ENCODE peak calls at places on chromosomes 5 and 9, in six cellular contexts. N, S, M, Z, D and J are unnamed samples.
A peak's percentile ranks its signal among the peaks of the same experiment; 100 is the strongest.

GRCh38 chr5:169094586-169095409 is 206.1 kb downstream of the SLIT3 start:
- DNase-seq in Z (no peak), M (no peak), S (peak; percentile 76), N (no peak), D (no peak), J (peak; percentile 6)

GRCh38 chr5:143576721-143577484 is 173.4 kb upstream of the NR3C1 start:
- DNase-seq in M (no peak), Z (no peak), S (peak; percentile 80), D (no peak), N (no peak), J (peak; percentile 71)

GRCh38 chr5:168042284-168043080 is 249.0 kb upstream of the WWC1 start:
- DNase-seq in D (no peak), N (no peak), S (peak; percentile 66), Z (no peak), M (no peak), J (no peak)

GRCh38 chr5:19903611-19904010 is 84.4 kb downstream of the CDH18 start:
- DNase-seq in Z (no peak), D (no peak), N (no peak), M (no peak), S (no peak), J (no peak)

GRCh38 chr9:426264-426663 is 211.6 kb downstream of the DOCK8 start:
- DNase-seq in Z (no peak), M (no peak), D (no peak), S (no peak), N (no peak), J (no peak)

GRCh38 chr5:112548246-112548982 is 129.3 kb upstream of the EPB41L4A start:
- DNase-seq in D (no peak), Z (no peak), S (peak; percentile 96), N (no peak), M (no peak), J (peak; percentile 89)

GRCh38 chr5:119250946-119251901 is 104.6 kb upstream of the TNFAIP8 start:
- DNase-seq in M (no peak), D (no peak), Z (no peak), S (peak; percentile 47), N (no peak), J (peak; percentile 18)

GRCh38 chr5:177431317-177432142 is 5.1 kb downstream of the GRK6 start:
- DNase-seq in S (no peak), D (peak; percentile 99), N (peak; percentile 75), Z (no peak), M (peak; percentile 93), J (no peak)

GRCh38 chr9:81687521-81688261 is 1.7 kb downstream of the TLE1 start:
- DNase-seq in S (peak; percentile 42), Z (peak; percentile 51), N (peak; percentile 63), D (peak; percentile 89), M (peak; percentile 78), J (peak; percentile 29)

GRCh38 chr9:137610944-137611343 is 5.5 kb downstream of the ARRDC1 start:
- DNase-seq in D (no peak), N (no peak), M (no peak), S (no peak), Z (no peak), J (no peak)

GRCh38 chr5:74122979-74123575 is 497.1 kb downstream of the ARHGEF28 start:
- DNase-seq in D (no peak), Z (no peak), M (no peak), N (no peak), S (peak; percentile 21), J (peak; percentile 43)

GRCh38 chr5:40983781-40984180 is 74.5 kb downstream of the C7 start:
- DNase-seq in N (no peak), Z (no peak), M (no peak), D (no peak), S (peak; percentile 41), J (no peak)

GRCh38 chr9:101063192-101063591 is 34.7 kb downstream of the PLPPR1 start:
- DNase-seq in S (no peak), N (no peak), D (no peak), Z (no peak), M (no peak), J (no peak)

GRCh38 chr9:6098431-6098830 is 83.0 kb upstream of the RANBP6 start:
- DNase-seq in Z (no peak), S (peak; percentile 22), D (no peak), N (no peak), M (no peak), J (no peak)

GRCh38 chr9:88161144-88161543 is 22.9 kb upstream of the SPATA31C2 start:
- DNase-seq in S (no peak), M (no peak), Z (no peak), D (no peak), N (no peak), J (no peak)

GRCh38 chr5:136197462-136198142 is 4.6 kb upstream of the SMIM32 start:
- DNase-seq in M (no peak), N (no peak), D (no peak), S (no peak), Z (no peak), J (no peak)

GRCh38 chr9:37604296-37604695 is 11.9 kb upstream of the TOMM5 start:
- DNase-seq in Z (no peak), D (no peak), N (no peak), S (no peak), M (no peak), J (no peak)

GRCh38 chr9:127767909-127768331 is 10.5 kb downstream of the SH2D3C start:
- DNase-seq in Z (no peak), D (no peak), S (peak; percentile 45), N (no peak), M (no peak), J (peak; percentile 16)
- H3K4me3 ChIP-seq in Z (peak overlapping the region; percentile 6), D (no peak overlapping the region), S (no peak overlapping the region), N (peak overlapping the region; percentile 68), M (no peak overlapping the region), J (no peak overlapping the region)

GRCh38 chr5:23991406-23991805 is 484.0 kb downstream of the PRDM9 start:
- DNase-seq in N (no peak), D (no peak), S (no peak), M (no peak), Z (no peak), J (no peak)

GRCh38 chr5:23996525-23996924 is 489.1 kb downstream of the PRDM9 start:
- DNase-seq in M (no peak), D (no peak), S (no peak), N (no peak), Z (no peak), J (no peak)

GRCh38 chr5:23994581-23995370 is 487.4 kb downstream of the PRDM9 start:
- DNase-seq in N (no peak), S (no peak), D (no peak), M (no peak), Z (no peak), J (no peak)
- TF ChIP-seq CTCF in N (peak; percentile 16), S (no peak), D (no peak), M (no peak), Z (no peak), J (no peak)

DNA sequence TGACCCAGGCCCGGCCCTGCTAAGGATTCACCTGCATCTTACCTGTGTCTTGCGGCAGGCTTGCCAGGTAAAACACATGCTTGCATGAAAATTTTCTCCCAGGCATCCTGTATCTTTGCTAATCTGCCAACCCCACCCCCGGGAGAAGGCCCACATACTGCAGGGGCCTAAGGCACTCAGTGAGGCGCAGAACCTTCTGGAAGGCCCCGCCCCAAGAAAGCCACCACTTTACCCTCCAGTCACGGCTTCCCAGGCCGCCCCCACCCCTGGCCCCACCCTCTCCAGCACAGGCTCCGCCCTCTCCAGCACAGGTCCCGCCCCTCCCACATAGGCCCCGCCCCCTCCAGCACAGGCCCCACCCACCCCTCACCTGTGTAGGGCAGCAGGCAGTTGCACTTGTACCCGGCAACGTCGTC is 29.8 kb upstream of the SEC16A start:
- DNase-seq in M (no peak), Z (no peak), D (no peak), S (no peak), N (no peak), J (no peak)
- H3K4me3 ChIP-seq in M (no peak overlapping the region), Z (peak overlapping the region; percentile 11), D (no peak overlapping the region), S (no peak overlapping the region), N (peak overlapping the region; percentile 4), J (no peak overlapping the region)

GRCh38 chr9:127319366-127320121 is 55.0 kb downstream of the GARNL3 start:
- DNase-seq in N (no peak), D (no peak), M (no peak), Z (no peak), S (no peak), J (no peak)

GRCh38 chr9:127323393-127323792 is 58.8 kb downstream of the GARNL3 start:
- DNase-seq in D (no peak), M (no peak), S (no peak), N (no peak), Z (no peak), J (no peak)

GRCh38 chr9:127316586-127317383 is 52.2 kb downstream of the GARNL3 start:
- DNase-seq in Z (no peak), M (no peak), N (no peak), D (no peak), S (peak; percentile 44), J (no peak)

GRCh38 chr9:127318651-127319167 is 54.1 kb downstream of the GARNL3 start:
- DNase-seq in D (no peak), M (no peak), N (no peak), S (peak; percentile 83), Z (no peak), J (peak; percentile 37)

GRCh38 chr9:127320122-127320378 is 55.5 kb downstream of the GARNL3 start:
- DNase-seq in Z (no peak), N (no peak), M (no peak), D (no peak), S (no peak), J (no peak)
- TF ChIP-seq CTCF in Z (no peak), N (no peak), M (no peak), D (no peak), S (no peak), J (no peak)

GRCh38 chr9:127263664-127264063 is 910 bp upstream of the GARNL3 start:
- DNase-seq in N (no peak), D (no peak), Z (no peak), S (no peak), M (no peak), J (no peak)

GRCh38 chr9:127263244-127263643 is 1.3 kb upstream of the GARNL3 start:
- DNase-seq in D (no peak), M (no peak), N (no peak), S (no peak), Z (no peak), J (no peak)

GRCh38 chr9:127267793-127268507 is 3.4 kb downstream of the GARNL3 start:
- DNase-seq in D (no peak), N (no peak), M (no peak), Z (no peak), S (no peak), J (no peak)

GRCh38 chr9:127262621-127263020 is 2.0 kb upstream of the GARNL3 start:
- DNase-seq in S (no peak), M (no peak), Z (peak; percentile 54), N (no peak), D (no peak), J (no peak)

GRCh38 chr9:127264462-127265040 is at the start of gene GARNL3:
- DNase-seq in Z (no peak), M (no peak), S (no peak), N (no peak), D (no peak), J (no peak)
- H3K4me3 ChIP-seq in Z (peak within 1 kb of the TSS; percentile 57), M (no peak within 1 kb of the TSS), S (no peak within 1 kb of the TSS), N (no peak within 1 kb of the TSS), D (no peak within 1 kb of the TSS), J (no peak within 1 kb of the TSS)

DNA sequence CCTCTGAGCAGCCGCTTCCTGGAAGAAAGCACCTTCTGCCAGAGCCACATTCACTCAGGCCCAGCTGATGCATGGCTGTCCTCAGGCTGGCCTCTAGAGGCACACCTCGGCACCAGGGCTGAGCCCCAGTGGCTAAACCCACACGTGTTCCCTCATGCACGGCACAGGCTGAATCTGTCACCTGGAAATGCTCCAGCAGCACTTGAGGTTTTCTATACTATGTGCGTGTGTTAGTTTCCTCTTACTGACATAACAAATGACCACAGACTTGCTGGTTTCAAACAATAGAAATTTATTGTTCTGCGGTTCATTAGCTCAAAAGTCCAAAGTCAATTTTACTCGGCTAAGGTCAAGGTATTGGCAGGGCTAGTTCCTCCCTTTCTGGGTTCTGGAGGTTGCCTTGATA is 141.4 kb downstream of the LRRC70 start:
- DNase-seq in D (no peak), M (no peak), N (peak; percentile 53), Z (no peak), S (peak; percentile 2), J (peak; percentile 4)
- TF ChIP-seq CTCF in D (no peak), M (no peak), N (no peak), Z (no peak), S (no peak), J (peak; percentile 27)